ENCODE peak calls at places on chromosome 22, in six cellular contexts. E is psoas muscle; W is esophagus muscularis mucosa; K is tibial nerve; P is effector memory CD4-positive, alpha-beta T cell; R is A549. A is an unnamed sample.

GRCh38 chr22:44460287-44461082 is 37.5 kb downstream of the RTL6 start:
- DNase-seq in R (no peak), P (no peak), E (no peak), K (no peak), W (peak; percentile 50), A (no peak)

GRCh38 chr22:50226224-50227165 is 18.3 kb downstream of the TUBGCP6 start:
- DNase-seq in E (no peak), R (no peak), W (no peak), K (no peak), P (no peak), A (no peak)

GRCh38 chr22:50246242-50247175 is 1.7 kb upstream of the TUBGCP6 start:
- DNase-seq in W (no peak), E (no peak), P (no peak), R (peak; percentile 47), K (no peak), A (no peak)

GRCh38 chr22:26615149-26615548 is 2.7 kb downstream of the CRYBB1 start:
- DNase-seq in E (no peak), R (no peak), W (no peak), P (no peak), K (no peak), A (no peak)

GRCh38 chr22:40567626-40568328 is 68.7 kb downstream of the MRTFA start:
- DNase-seq in E (no peak), K (no peak), R (no peak), W (no peak), P (no peak), A (no peak)

GRCh38 chr22:50008151-50009040 is 4.2 kb downstream of the IL17REL start:
- DNase-seq in R (no peak), W (no peak), K (no peak), P (no peak), E (no peak), A (no peak)

GRCh38 chr22:22928666-22929380 is 41.2 kb downstream of the IGLL5 start:
- DNase-seq in W (no peak), P (peak; percentile 17), R (no peak), E (peak; percentile 56), K (no peak), A (peak; percentile 70)

GRCh38 chr22:47129902-47130301 is 367.5 kb downstream of the TBC1D22A start:
- DNase-seq in W (no peak), R (no peak), P (no peak), K (no peak), E (no peak), A (no peak)

GRCh38 chr22:32544953-32545558 is 70.4 kb downstream of the FBXO7 start:
- DNase-seq in W (no peak), K (no peak), R (no peak), P (no peak), E (no peak), A (peak; percentile 81)

GRCh38 chr22:33194529-33194928 is 136.3 kb upstream of the SYN3 start:
- DNase-seq in E (no peak), K (no peak), R (no peak), W (no peak), P (no peak), A (no peak)

GRCh38 chr22:29143848-29144785 is 61.6 kb upstream of the EMID1 start:
- DNase-seq in K (no peak), W (peak; percentile 64), E (peak; percentile 75), P (no peak), R (no peak), A (no peak)

DNA sequence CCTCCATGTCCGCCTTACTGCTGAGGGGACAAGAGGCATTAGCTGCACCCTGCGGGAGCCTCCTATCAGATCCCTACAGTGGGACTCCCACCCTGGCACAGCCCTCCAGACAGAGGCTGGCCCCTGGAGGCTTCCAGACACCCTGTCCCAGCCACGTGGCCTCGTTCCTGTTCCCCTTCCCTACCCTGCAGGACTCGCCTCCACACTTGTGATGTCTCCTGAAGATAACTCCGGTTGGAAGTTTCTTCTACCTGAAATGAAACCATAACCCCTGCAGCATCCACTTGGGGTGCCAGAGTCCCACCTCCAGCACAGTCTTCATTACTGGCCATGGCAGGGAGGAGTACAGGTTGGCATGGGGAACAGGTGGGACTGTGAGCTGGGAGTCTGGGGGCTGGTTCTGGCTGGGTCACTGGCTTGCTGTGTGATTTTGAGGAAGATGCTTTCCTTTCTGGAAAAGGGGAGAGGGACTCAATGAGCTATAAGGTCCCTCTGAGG is 4.9 kb upstream of the SH3BP1 start:
- DNase-seq in W (no peak), P (no peak), R (no peak), K (no peak), E (no peak), A (no peak)
- H3K4me1 ChIP-seq in W (peaks cover 50% of the 10 kb centered on the region), P (peaks cover 70% of the 10 kb centered on the region), R (peaks cover 4% of the 10 kb centered on the region), K (peaks cover 53% of the 10 kb centered on the region), E (peaks cover 21% of the 10 kb centered on the region), A (peaks cover 35% of the 10 kb centered on the region)

DNA sequence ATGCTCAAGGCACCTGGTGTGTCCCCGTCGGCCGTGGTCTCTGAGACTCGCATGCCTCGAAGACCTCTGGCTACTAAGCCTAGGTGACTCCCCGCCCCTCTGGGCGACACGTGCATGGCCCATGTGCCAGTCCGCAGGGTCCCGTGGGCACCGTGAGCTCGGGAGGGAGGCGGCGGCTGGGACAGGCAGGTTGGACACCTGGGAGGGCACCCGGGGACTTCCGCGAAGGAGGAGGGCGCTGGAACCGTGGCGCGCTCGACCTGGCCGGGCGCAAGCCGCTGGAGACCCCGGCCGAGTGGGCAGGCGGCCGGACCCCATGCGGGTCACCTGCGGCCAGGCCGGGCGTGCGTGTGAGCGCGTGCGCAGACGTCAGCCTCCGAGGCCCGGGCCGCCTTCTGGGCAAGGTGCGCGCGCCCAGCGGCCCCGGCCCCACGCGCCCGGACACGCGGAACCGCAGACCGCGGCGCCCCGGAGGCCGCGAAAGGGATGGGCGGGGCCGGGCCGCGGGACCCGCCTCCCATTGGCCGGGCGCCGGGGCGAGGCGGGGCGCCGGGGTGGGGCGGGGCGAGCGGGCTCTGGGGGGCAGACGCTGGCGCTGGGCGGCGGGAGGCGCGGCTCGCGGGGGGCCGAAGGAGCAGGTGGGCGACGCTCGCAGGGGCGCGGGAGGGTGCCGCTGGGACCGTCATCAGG is 576 bp upstream of the RASD2 start:
- DNase-seq in K (no peak), P (peak; percentile 36), E (peak; percentile 79), R (peak; percentile 44), W (no peak), A (no peak)
- H3K27ac ChIP-seq in K (no peak overlapping the region), P (no peak overlapping the region), E (peak overlapping the region; percentile 88), R (peak overlapping the region; percentile 83), W (peak overlapping the region; percentile 91), A (no peak overlapping the region)

DNA sequence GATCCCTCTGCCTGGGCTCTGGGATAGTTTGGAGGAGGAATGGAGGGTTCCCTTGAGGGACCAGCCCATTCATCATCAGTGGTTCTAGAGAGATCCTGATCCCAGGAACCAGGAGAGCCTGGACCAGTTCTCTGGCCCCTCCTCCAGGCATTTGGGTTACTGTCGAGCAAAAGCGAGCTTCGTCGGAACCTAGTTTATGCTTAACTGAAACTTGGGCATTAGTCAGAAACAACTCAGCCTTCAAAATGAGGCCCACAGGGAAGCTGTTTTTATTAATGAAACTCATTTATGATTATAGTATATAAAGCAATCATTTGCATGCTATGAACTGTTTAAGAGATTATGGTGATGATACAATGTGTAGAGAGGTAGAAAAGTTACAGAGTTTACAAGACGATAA is 61.4 kb downstream of the LIF start:
- DNase-seq in P (no peak), R (no peak), K (no peak), E (no peak), W (peak; percentile 84), A (peak; percentile 60)
- H3K4me1 ChIP-seq in P (peaks cover 27% of the 10 kb centered on the region), R (peaks cover 42% of the 10 kb centered on the region), K (no peaks in the 10 kb centered on the region), E (no peaks in the 10 kb centered on the region), W (peaks cover 9% of the 10 kb centered on the region), A (peaks cover 48% of the 10 kb centered on the region)

DNA sequence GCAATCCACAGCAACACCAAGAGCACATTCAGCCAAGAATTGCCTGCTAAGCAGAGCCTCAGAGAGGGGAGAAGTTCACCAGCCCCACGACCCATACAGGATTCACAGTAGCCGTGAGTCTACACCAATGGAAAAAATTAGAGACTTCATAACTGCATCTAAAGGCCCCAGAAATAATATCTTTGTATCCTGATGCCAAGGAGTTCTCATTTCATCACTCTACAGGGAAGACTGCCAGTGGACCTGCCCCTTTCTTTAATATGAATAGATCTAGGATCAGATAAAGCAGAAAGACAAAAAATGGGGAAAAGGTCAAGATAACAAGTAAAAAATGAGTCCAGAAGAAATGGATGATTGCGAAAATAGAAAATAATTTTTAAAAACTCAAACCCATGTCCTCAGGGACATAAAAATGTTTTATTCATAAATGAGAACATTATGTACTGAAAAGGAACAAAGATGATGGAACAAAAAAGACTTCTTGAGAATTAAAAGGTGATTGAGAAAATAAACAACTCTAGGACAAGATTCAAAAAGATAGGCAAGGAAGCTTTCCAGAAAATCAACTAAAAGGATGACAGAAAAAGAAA is 9.5 kb downstream of the APOL3 start:
- DNase-seq in E (no peak), R (no peak), W (no peak), P (no peak), K (peak; percentile 66), A (no peak)
- H3K27ac ChIP-seq in E (no peak overlapping the region), R (no peak overlapping the region), W (peak overlapping the region; percentile 78), P (peak overlapping the region; percentile 31), K (peak overlapping the region; percentile 69), A (no peak overlapping the region)

DNA sequence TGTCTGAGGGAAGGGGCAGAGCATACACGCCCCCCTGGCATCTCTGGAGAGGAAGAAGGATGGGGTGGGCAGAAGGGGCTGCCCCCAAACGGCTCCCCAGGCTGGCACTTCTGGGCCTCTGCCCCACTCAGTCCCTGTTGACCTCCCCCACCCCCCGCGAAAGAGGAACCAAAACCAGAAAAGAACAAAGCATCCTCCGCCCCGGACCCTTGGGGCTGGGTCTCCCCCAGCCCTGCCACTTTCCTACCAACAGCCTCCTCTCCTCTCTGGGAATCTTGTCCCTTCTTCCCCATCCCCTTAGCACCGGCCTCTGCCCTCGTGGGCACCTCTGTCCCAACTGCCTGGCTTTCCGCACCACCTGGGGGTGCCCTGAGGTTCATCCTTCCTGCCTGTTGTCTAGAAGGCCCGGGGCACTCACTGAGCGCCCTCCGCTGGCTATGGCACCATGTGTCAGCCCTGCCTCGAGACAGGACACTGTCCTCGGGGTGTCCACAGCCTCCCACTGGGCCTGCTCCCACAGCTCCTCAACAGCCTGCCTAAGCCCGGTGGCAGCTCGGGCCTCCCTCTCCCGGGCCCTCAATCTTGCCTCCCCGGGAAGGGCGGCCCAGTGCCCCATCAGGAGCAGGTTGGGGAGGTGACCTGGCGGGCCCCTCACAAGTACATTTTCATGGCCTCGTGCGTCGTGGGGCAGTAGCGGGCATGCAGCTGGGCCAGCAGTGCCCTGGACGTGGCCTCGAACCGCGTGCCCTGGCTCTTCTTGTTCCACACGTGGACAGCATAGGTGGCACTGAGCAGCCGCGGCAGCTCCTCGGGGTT is 28.2 kb downstream of the A4GALT start:
- DNase-seq in R (no peak), K (no peak), P (no peak), W (no peak), E (no peak), A (no peak)
- H3K4me1 ChIP-seq in R (peaks cover 26% of the 10 kb centered on the region), K (peaks cover 18% of the 10 kb centered on the region), P (no peaks in the 10 kb centered on the region), W (peaks cover 86% of the 10 kb centered on the region), E (peaks cover 60% of the 10 kb centered on the region), A (peaks cover 18% of the 10 kb centered on the region)

GRCh38 chr22:42016111-42016510 is 17.5 kb downstream of the WBP2NL start:
- DNase-seq in P (no peak), W (no peak), K (no peak), R (no peak), E (no peak), A (no peak)
- H3K27ac ChIP-seq in P (no peak overlapping the region), W (no peak overlapping the region), K (no peak overlapping the region), R (no peak overlapping the region), E (no peak overlapping the region), A (no peak overlapping the region)

A was measured in SJSA1.